ENCODE peak calls at places on chromosomes 6 and 20, in nine cellular contexts. N, O, W, U, A, F, Z, J and P are unnamed samples.

GRCh38 chr20:45347936-45348809 is at the start of gene SDC4:
- DNase-seq in N (peak; percentile 87), O (no peak), W (no peak), U (peak; percentile 78), A (peak; percentile 80), F (peak; percentile 82), Z (no peak), J (no peak), P (peak; percentile 68)

GRCh38 chr6:17638212-17638611 is 38.1 kb downstream of the FAM8A1 start:
- DNase-seq in N (no peak), O (no peak), W (no peak), U (no peak), A (no peak), F (no peak), Z (no peak), J (no peak), P (no peak)

GRCh38 chr20:47315339-47315662 is 41.2 kb downstream of the ZMYND8 start:
- DNase-seq in N (no peak), O (no peak), W (no peak), U (no peak), A (no peak), F (no peak), Z (no peak), J (no peak), P (no peak)

GRCh38 chr20:44302026-44302669 is 8.9 kb downstream of the FITM2 start:
- DNase-seq in N (no peak), O (no peak), W (no peak), U (peak; percentile 49), A (no peak), F (no peak), Z (no peak), J (no peak), P (peak; percentile 25)

GRCh38 chr6:30889921-30890645 is 5.8 kb downstream of the DDR1 start:
- DNase-seq in N (no peak), O (no peak), W (no peak), U (no peak), A (no peak), F (no peak), Z (no peak), J (no peak), P (peak; percentile 62)

GRCh38 chr6:158703840-158704822 is 54.3 kb downstream of the SYTL3 start:
- DNase-seq in N (peak; percentile 95), O (no peak), W (no peak), U (peak; percentile 93), A (peak; percentile 83), F (peak; percentile 75), Z (peak; percentile 43), J (peak; percentile 82), P (peak; percentile 67)

GRCh38 chr6:107066697-107067659 is 39.0 kb downstream of the MTRES1 start:
- DNase-seq in N (no peak), O (no peak), W (no peak), U (no peak), A (no peak), F (no peak), Z (no peak), J (no peak), P (no peak)

GRCh38 chr6:29743568-29743967 is 20.3 kb downstream of the HLA-F start:
- DNase-seq in N (no peak), O (peak; percentile 79), W (no peak), U (no peak), A (no peak), F (no peak), Z (no peak), J (no peak), P (no peak)

GRCh38 chr6:117344444-117345291 is 79.3 kb downstream of the VGLL2 start:
- DNase-seq in N (peak; percentile 58), O (no peak), W (no peak), U (no peak), A (no peak), F (no peak), Z (no peak), J (no peak), P (no peak)

DNA sequence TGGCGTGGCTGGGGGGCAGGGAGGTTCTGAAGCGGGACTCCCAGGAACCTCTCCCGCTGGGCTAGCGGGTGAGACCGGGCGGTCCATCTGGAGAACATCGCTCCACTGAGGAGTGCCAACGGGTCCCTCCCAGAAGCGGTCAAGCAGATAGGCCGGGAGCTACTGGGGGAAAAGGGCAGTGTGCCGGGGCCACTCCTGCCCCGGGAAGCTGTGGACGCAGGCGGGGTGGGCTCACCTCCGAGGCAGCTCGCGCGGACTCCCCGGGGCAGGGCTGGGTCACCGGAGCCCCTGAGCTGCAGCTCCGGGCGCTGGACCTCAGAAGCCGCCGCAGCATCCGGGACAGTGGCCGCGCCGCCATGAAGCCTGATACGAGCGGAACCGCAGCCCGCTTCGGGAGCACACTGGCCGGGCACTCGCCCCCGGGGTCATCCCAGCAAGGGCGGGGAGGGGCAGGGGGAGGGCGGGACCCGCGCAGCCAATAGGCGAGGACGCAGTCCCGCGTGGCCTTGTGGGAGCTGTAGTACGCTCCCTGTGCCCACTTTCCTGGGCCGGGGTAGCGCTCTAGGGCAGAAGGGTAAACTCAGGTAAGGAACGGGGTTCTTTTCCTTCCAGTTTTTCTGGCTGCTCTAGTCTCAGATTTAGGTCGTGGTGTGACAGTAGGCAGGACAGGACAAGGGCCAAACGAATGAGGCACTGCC is at the start of gene MOCS1:
- DNase-seq in N (peak; percentile 94), O (no peak), W (no peak), U (peak; percentile 86), A (peak; percentile 84), F (peak; percentile 70), Z (no peak), J (peak; percentile 32), P (peak; percentile 59)
- TF ChIP-seq POLR2AphosphoS5 in N (no peak), O (peak; percentile 27), W (no peak), U (peak; percentile 91), A (peak; percentile 80), F (peak; percentile 48), Z (no peak), J (peak; percentile 76), P (peak; percentile 53)

DNA sequence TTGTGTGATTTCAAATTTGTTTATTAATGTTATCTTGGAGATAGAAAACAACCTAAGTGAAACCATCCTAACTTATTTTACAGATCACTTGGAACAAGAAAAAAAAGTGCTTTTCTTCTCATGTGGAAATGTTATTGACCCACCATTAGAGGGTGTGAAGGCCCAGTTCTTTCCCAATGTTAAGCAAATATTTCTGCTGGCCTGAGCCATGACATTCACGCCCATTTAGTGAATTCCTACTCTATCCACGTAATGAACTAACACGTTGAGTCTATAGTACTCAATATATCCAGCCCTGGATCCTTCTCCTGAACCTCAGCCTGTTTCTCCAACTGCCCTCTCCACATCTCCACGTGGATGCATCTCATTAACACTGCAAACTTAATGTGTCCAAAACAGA is 180.6 kb upstream of the ZFP64 start:
- DNase-seq in N (no peak), O (no peak), W (no peak), U (no peak), A (no peak), F (no peak), Z (no peak), J (no peak), P (no peak)
- TF ChIP-seq CTCF in N (no peak), O (no peak), W (no peak), U (no peak), A (no peak), F (no peak), Z (no peak), J (no peak), P (no peak)

GRCh38 chr20:48583801-48584200 is 244.0 kb downstream of the PREX1 start:
- DNase-seq in N (no peak), O (no peak), W (no peak), U (no peak), A (no peak), F (no peak), Z (no peak), J (no peak), P (no peak)
- H3K4me3 ChIP-seq in N (no peak overlapping the region), O (no peak overlapping the region), W (no peak overlapping the region), U (no peak overlapping the region), A (no peak overlapping the region), F (no peak overlapping the region), Z (no peak overlapping the region), J (no peak overlapping the region), P (no peak overlapping the region)

DNA sequence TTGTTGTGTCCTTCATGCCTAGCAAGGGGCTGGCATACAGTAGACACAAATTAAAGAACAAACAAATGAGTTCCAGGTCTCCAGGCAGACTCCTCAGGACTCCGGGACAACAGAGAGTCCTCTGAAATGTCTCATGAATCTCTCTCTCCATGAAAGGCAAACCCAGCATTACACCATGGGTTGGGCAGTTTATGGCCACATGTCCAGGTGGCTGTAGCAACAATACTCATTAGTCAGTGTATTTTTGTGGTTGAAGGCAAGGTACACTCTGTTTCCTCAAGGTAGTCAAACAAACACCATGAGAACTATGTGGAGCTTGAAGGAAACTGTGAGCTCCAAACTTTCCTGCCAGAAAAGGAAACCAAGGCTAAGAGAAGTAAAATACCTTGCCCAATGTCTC is 62.2 kb downstream of the KCNB1 start:
- DNase-seq in N (no peak), O (no peak), W (no peak), U (peak; percentile 56), A (no peak), F (no peak), Z (no peak), J (no peak), P (peak; percentile 58)
- TF ChIP-seq POLR2AphosphoS5 in N (no peak), O (no peak), W (no peak), U (peak; percentile 67), A (no peak), F (no peak), Z (no peak), J (no peak), P (peak; percentile 89)

GRCh38 chr6:217048-217659 is 75.1 kb upstream of the DUSP22 start:
- DNase-seq in N (peak; percentile 83), O (no peak), W (peak; percentile 55), U (peak; percentile 44), A (peak; percentile 56), F (no peak), Z (no peak), J (peak; percentile 18), P (no peak)
- TF ChIP-seq CTCF in N (peak; percentile 95), O (no peak), W (peak; percentile 57), U (peak; percentile 36), A (peak; percentile 25), F (no peak), Z (peak; percentile 46), J (peak; percentile 48), P (peak; percentile 19)

GRCh38 chr20:62839816-62840215 is 21.8 kb downstream of the TCFL5 start:
- DNase-seq in N (no peak), O (no peak), W (no peak), U (no peak), A (no peak), F (no peak), Z (no peak), J (no peak), P (no peak)
- H3K4me3 ChIP-seq in N (no peak overlapping the region), O (no peak overlapping the region), W (no peak overlapping the region), U (no peak overlapping the region), A (no peak overlapping the region), F (no peak overlapping the region), Z (no peak overlapping the region), J (no peak overlapping the region), P (no peak overlapping the region)